ENCODE peak calls at places on chromosome 10, in nine cellular contexts. Y, G, L, M, D, X, O, C and W are unnamed samples.

GRCh38 chr10:44426247-44427034 is 41.5 kb upstream of the CXCL12 start:
- DNase-seq in Y (no peak), G (no peak), L (no peak), M (no peak), D (no peak), X (no peak), O (no peak), C (no peak), W (no peak)

GRCh38 chr10:59954296-59954695 is 47.9 kb upstream of the CCDC6 start:
- DNase-seq in Y (no peak), G (no peak), L (no peak), M (no peak), D (no peak), X (no peak), O (no peak), C (peak), W (no peak)

GRCh38 chr10:102649770-102650654 is 5.7 kb downstream of the TRIM8 start:
- DNase-seq in Y (no peak), G (no peak), L (peak), M (no peak), D (no peak), X (peak), O (no peak), C (no peak), W (no peak)

GRCh38 chr10:72425133-72425532 is 70.4 kb upstream of the DNAJB12 start:
- DNase-seq in Y (no peak), G (no peak), L (no peak), M (no peak), D (no peak), X (no peak), O (no peak), C (no peak), W (no peak)

GRCh38 chr10:15346440-15347141 is 24.5 kb downstream of the FAM171A1 start:
- DNase-seq in Y (no peak), G (no peak), L (no peak), M (no peak), D (no peak), X (no peak), O (no peak), C (peak), W (no peak)

GRCh38 chr10:64760371-64760770 is 1239.2 kb downstream of the REEP3 start:
- DNase-seq in Y (no peak), G (no peak), L (no peak), M (no peak), D (no peak), X (no peak), O (no peak), C (no peak), W (no peak)

GRCh38 chr10:12888470-12888869 is 113.0 kb downstream of the CCDC3 start:
- DNase-seq in Y (no peak), G (no peak), L (no peak), M (no peak), D (no peak), X (no peak), O (no peak), C (no peak), W (no peak)

GRCh38 chr10:61986788-61987187 is 85.3 kb downstream of the ARID5B start:
- DNase-seq in Y (no peak), G (no peak), L (no peak), M (no peak), D (no peak), X (peak), O (no peak), C (no peak), W (no peak)

GRCh38 chr10:133336131-133337078 is at the start of gene CALY:
- DNase-seq in Y (peak), G (no peak), L (no peak), M (no peak), D (peak), X (peak), O (peak), C (no peak), W (peak)

GRCh38 chr10:89301231-89301630 is 615 bp upstream of the IFIT2 start:
- DNase-seq in Y (no peak), G (peak), L (no peak), M (no peak), D (no peak), X (no peak), O (no peak), C (peak), W (peak)

GRCh38 chr10:30422296-30422695 is 11.7 kb upstream of the MAP3K8 start:
- DNase-seq in Y (no peak), G (no peak), L (no peak), M (no peak), D (no peak), X (no peak), O (no peak), C (no peak), W (no peak)

GRCh38 chr10:130403153-130403890 is 267.1 kb downstream of the GLRX3 start:
- DNase-seq in Y (no peak), G (peak), L (no peak), M (no peak), D (no peak), X (no peak), O (no peak), C (no peak), W (no peak)

GRCh38 chr10:69383485-69384089 is 33.1 kb downstream of the TACR2 start:
- DNase-seq in Y (no peak), G (no peak), L (no peak), M (peak), D (no peak), X (no peak), O (no peak), C (peak), W (no peak)

GRCh38 chr10:127563718-127564553 is 14.8 kb downstream of the NPS start:
- DNase-seq in Y (no peak), G (peak), L (no peak), M (peak), D (peak), X (peak), O (no peak), C (no peak), W (peak)

GRCh38 chr10:28049286-28049685 is 50.4 kb upstream of the ODAD2 start:
- DNase-seq in Y (no peak), G (no peak), L (no peak), M (no peak), D (no peak), X (no peak), O (no peak), C (no peak), W (no peak)